ENCODE peak calls at places on chromosomes 7 and 10, in ten cellular contexts. One of them, this sample, is unnamed.

GRCh38 chr10:124657806-124658205 is 86.4 kb downstream of the FAM53B start:
- DNase-seq in GOT3: no peak
- DNase-seq in NCI-H2171: no peak
- DNase-seq in EL: no peak
- DNase-seq in activated T-helper 1 cell treated with anti-CD3 and anti-CD28 coated beads, Interleukin-2, amount 50 U/mL, for 16 hours: no peak
- DNase-seq in GM10248: no peak
- DNase-seq in ecto neural progenitor cell: no peak
- DNase-seq in pancreas: peak; percentile 15
- DNase-seq in caudate nucleus: no peak
- DNase-seq in stimulated activated CD8-positive, alpha-beta memory T cell treated with anti-CD3 and anti-CD28 coated beads, Interleukin-15, amount 100 ng/mL, for 4 hours: no peak
- DNase-seq in this sample: no peak

GRCh38 chr7:116970148-116970910 is 17.0 kb downstream of the ST7 start:
- DNase-seq in GOT3: no peak
- DNase-seq in EL: no peak
- DNase-seq in caudate nucleus: no peak
- DNase-seq in ecto neural progenitor cell: no peak
- DNase-seq in activated T-helper 1 cell treated with anti-CD3 and anti-CD28 coated beads, Interleukin-2, amount 50 U/mL, for 16 hours: no peak
- DNase-seq in pancreas: no peak
- DNase-seq in GM10248: no peak
- DNase-seq in stimulated activated CD8-positive, alpha-beta memory T cell treated with anti-CD3 and anti-CD28 coated beads, Interleukin-15, amount 100 ng/mL, for 4 hours: no peak
- DNase-seq in NCI-H2171: no peak
- DNase-seq in this sample: no peak

GRCh38 chr10:79937661-79938226 is 11.2 kb downstream of the SFTPD start:
- DNase-seq in ecto neural progenitor cell: peak; percentile 28
- DNase-seq in caudate nucleus: no peak
- DNase-seq in stimulated activated CD8-positive, alpha-beta memory T cell treated with anti-CD3 and anti-CD28 coated beads, Interleukin-15, amount 100 ng/mL, for 4 hours: no peak
- DNase-seq in NCI-H2171: no peak
- DNase-seq in EL: no peak
- DNase-seq in activated T-helper 1 cell treated with anti-CD3 and anti-CD28 coated beads, Interleukin-2, amount 50 U/mL, for 16 hours: no peak
- DNase-seq in GM10248: no peak
- DNase-seq in pancreas: no peak
- DNase-seq in GOT3: no peak
- DNase-seq in this sample: no peak

GRCh38 chr10:76632158-76633051 is 1005.2 kb downstream of the KCNMA1 start:
- DNase-seq in ecto neural progenitor cell: no peak
- DNase-seq in activated T-helper 1 cell treated with anti-CD3 and anti-CD28 coated beads, Interleukin-2, amount 50 U/mL, for 16 hours: no peak
- DNase-seq in GM10248: no peak
- DNase-seq in NCI-H2171: no peak
- DNase-seq in pancreas: no peak
- DNase-seq in GOT3: no peak
- DNase-seq in caudate nucleus: no peak
- DNase-seq in EL: peak; percentile 15
- DNase-seq in stimulated activated CD8-positive, alpha-beta memory T cell treated with anti-CD3 and anti-CD28 coated beads, Interleukin-15, amount 100 ng/mL, for 4 hours: no peak
- DNase-seq in this sample: no peak

GRCh38 chr7:81244213-81244612 is 325.4 kb upstream of the SEMA3C start:
- DNase-seq in NCI-H2171: no peak
- DNase-seq in caudate nucleus: no peak
- DNase-seq in pancreas: no peak
- DNase-seq in activated T-helper 1 cell treated with anti-CD3 and anti-CD28 coated beads, Interleukin-2, amount 50 U/mL, for 16 hours: no peak
- DNase-seq in EL: peak; percentile 4
- DNase-seq in stimulated activated CD8-positive, alpha-beta memory T cell treated with anti-CD3 and anti-CD28 coated beads, Interleukin-15, amount 100 ng/mL, for 4 hours: no peak
- DNase-seq in GM10248: no peak
- DNase-seq in ecto neural progenitor cell: no peak
- DNase-seq in GOT3: no peak
- DNase-seq in this sample: no peak

GRCh38 chr10:54800677-54801480 is at the start of gene PCDH15:
- DNase-seq in pancreas: no peak
- DNase-seq in activated T-helper 1 cell treated with anti-CD3 and anti-CD28 coated beads, Interleukin-2, amount 50 U/mL, for 16 hours: no peak
- DNase-seq in EL: no peak
- DNase-seq in GOT3: no peak
- DNase-seq in stimulated activated CD8-positive, alpha-beta memory T cell treated with anti-CD3 and anti-CD28 coated beads, Interleukin-15, amount 100 ng/mL, for 4 hours: no peak
- DNase-seq in GM10248: no peak
- DNase-seq in NCI-H2171: no peak
- DNase-seq in ecto neural progenitor cell: peak; percentile 61
- DNase-seq in caudate nucleus: peak; percentile 17
- DNase-seq in this sample: peak; percentile 23

GRCh38 chr7:135966341-135967043 is 10.7 kb downstream of the MTPN start:
- DNase-seq in pancreas: no peak
- DNase-seq in GM10248: no peak
- DNase-seq in stimulated activated CD8-positive, alpha-beta memory T cell treated with anti-CD3 and anti-CD28 coated beads, Interleukin-15, amount 100 ng/mL, for 4 hours: no peak
- DNase-seq in ecto neural progenitor cell: no peak
- DNase-seq in EL: no peak
- DNase-seq in NCI-H2171: no peak
- DNase-seq in activated T-helper 1 cell treated with anti-CD3 and anti-CD28 coated beads, Interleukin-2, amount 50 U/mL, for 16 hours: no peak
- DNase-seq in caudate nucleus: no peak
- DNase-seq in GOT3: no peak
- DNase-seq in this sample: no peak

GRCh38 chr10:113681533-113682470 is 2.1 kb downstream of the CASP7 start:
- DNase-seq in EL: no peak
- DNase-seq in pancreas: no peak
- DNase-seq in stimulated activated CD8-positive, alpha-beta memory T cell treated with anti-CD3 and anti-CD28 coated beads, Interleukin-15, amount 100 ng/mL, for 4 hours: no peak
- DNase-seq in activated T-helper 1 cell treated with anti-CD3 and anti-CD28 coated beads, Interleukin-2, amount 50 U/mL, for 16 hours: no peak
- DNase-seq in GOT3: no peak
- DNase-seq in NCI-H2171: no peak
- DNase-seq in caudate nucleus: no peak
- DNase-seq in ecto neural progenitor cell: no peak
- DNase-seq in GM10248: peak; percentile 60
- DNase-seq in this sample: no peak

GRCh38 chr10:79488303-79488702 is 24.0 kb upstream of the EIF5AL1 start:
- DNase-seq in GOT3: no peak
- DNase-seq in caudate nucleus: no peak
- DNase-seq in activated T-helper 1 cell treated with anti-CD3 and anti-CD28 coated beads, Interleukin-2, amount 50 U/mL, for 16 hours: no peak
- DNase-seq in EL: peak; percentile 94
- DNase-seq in pancreas: no peak
- DNase-seq in GM10248: no peak
- DNase-seq in ecto neural progenitor cell: no peak
- DNase-seq in stimulated activated CD8-positive, alpha-beta memory T cell treated with anti-CD3 and anti-CD28 coated beads, Interleukin-15, amount 100 ng/mL, for 4 hours: no peak
- DNase-seq in NCI-H2171: no peak
- DNase-seq in this sample: peak; percentile 75

GRCh38 chr7:24255139-24255538 is 28.9 kb upstream of the NPY start:
- DNase-seq in GOT3: no peak
- DNase-seq in caudate nucleus: no peak
- DNase-seq in activated T-helper 1 cell treated with anti-CD3 and anti-CD28 coated beads, Interleukin-2, amount 50 U/mL, for 16 hours: no peak
- DNase-seq in GM10248: no peak
- DNase-seq in pancreas: no peak
- DNase-seq in NCI-H2171: no peak
- DNase-seq in stimulated activated CD8-positive, alpha-beta memory T cell treated with anti-CD3 and anti-CD28 coated beads, Interleukin-15, amount 100 ng/mL, for 4 hours: no peak
- DNase-seq in EL: no peak
- DNase-seq in ecto neural progenitor cell: no peak
- DNase-seq in this sample: no peak

GRCh38 chr7:105776986-105777910 is 99.2 kb downstream of the ATXN7L1 start:
- DNase-seq in activated T-helper 1 cell treated with anti-CD3 and anti-CD28 coated beads, Interleukin-2, amount 50 U/mL, for 16 hours: no peak
- DNase-seq in GM10248: no peak
- DNase-seq in stimulated activated CD8-positive, alpha-beta memory T cell treated with anti-CD3 and anti-CD28 coated beads, Interleukin-15, amount 100 ng/mL, for 4 hours: no peak
- DNase-seq in ecto neural progenitor cell: no peak
- DNase-seq in NCI-H2171: no peak
- DNase-seq in pancreas: no peak
- DNase-seq in EL: peak; percentile 62
- DNase-seq in GOT3: no peak
- DNase-seq in caudate nucleus: no peak
- DNase-seq in this sample: no peak

GRCh38 chr7:28318126-28318762 is 94.1 kb upstream of the CREB5 start:
- DNase-seq in caudate nucleus: no peak
- DNase-seq in pancreas: no peak
- DNase-seq in GM10248: no peak
- DNase-seq in EL: peak; percentile 36
- DNase-seq in NCI-H2171: no peak
- DNase-seq in ecto neural progenitor cell: no peak
- DNase-seq in stimulated activated CD8-positive, alpha-beta memory T cell treated with anti-CD3 and anti-CD28 coated beads, Interleukin-15, amount 100 ng/mL, for 4 hours: no peak
- DNase-seq in activated T-helper 1 cell treated with anti-CD3 and anti-CD28 coated beads, Interleukin-2, amount 50 U/mL, for 16 hours: no peak
- DNase-seq in GOT3: no peak
- DNase-seq in this sample: no peak

GRCh38 chr7:91047636-91048035 is 216.6 kb upstream of the FZD1 start:
- DNase-seq in activated T-helper 1 cell treated with anti-CD3 and anti-CD28 coated beads, Interleukin-2, amount 50 U/mL, for 16 hours: no peak
- DNase-seq in GM10248: no peak
- DNase-seq in EL: no peak
- DNase-seq in NCI-H2171: no peak
- DNase-seq in caudate nucleus: no peak
- DNase-seq in GOT3: no peak
- DNase-seq in ecto neural progenitor cell: no peak
- DNase-seq in pancreas: no peak
- DNase-seq in stimulated activated CD8-positive, alpha-beta memory T cell treated with anti-CD3 and anti-CD28 coated beads, Interleukin-15, amount 100 ng/mL, for 4 hours: no peak
- DNase-seq in this sample: no peak

GRCh38 chr10:47351899-47352815 is 4.0 kb downstream of the RBP3 start:
- DNase-seq in EL: no peak
- DNase-seq in GOT3: no peak
- DNase-seq in NCI-H2171: no peak
- DNase-seq in activated T-helper 1 cell treated with anti-CD3 and anti-CD28 coated beads, Interleukin-2, amount 50 U/mL, for 16 hours: no peak
- DNase-seq in caudate nucleus: no peak
- DNase-seq in GM10248: no peak
- DNase-seq in stimulated activated CD8-positive, alpha-beta memory T cell treated with anti-CD3 and anti-CD28 coated beads, Interleukin-15, amount 100 ng/mL, for 4 hours: no peak
- DNase-seq in pancreas: no peak
- DNase-seq in ecto neural progenitor cell: no peak
- DNase-seq in this sample: no peak

GRCh38 chr7:34133983-34134782 is 228.8 kb downstream of the BMPER start:
- DNase-seq in NCI-H2171: peak; percentile 19
- DNase-seq in pancreas: no peak
- DNase-seq in activated T-helper 1 cell treated with anti-CD3 and anti-CD28 coated beads, Interleukin-2, amount 50 U/mL, for 16 hours: no peak
- DNase-seq in caudate nucleus: peak; percentile 3
- DNase-seq in EL: peak; percentile 75
- DNase-seq in ecto neural progenitor cell: peak; percentile 84
- DNase-seq in GM10248: peak; percentile 24
- DNase-seq in stimulated activated CD8-positive, alpha-beta memory T cell treated with anti-CD3 and anti-CD28 coated beads, Interleukin-15, amount 100 ng/mL, for 4 hours: no peak
- DNase-seq in GOT3: peak; percentile 40
- DNase-seq in this sample: peak; percentile 40

GRCh38 chr10:47043928-47044544 is 132.8 kb downstream of the PTPN20 start:
- DNase-seq in GM10248: no peak
- DNase-seq in ecto neural progenitor cell: no peak
- DNase-seq in GOT3: no peak
- DNase-seq in EL: no peak
- DNase-seq in NCI-H2171: no peak
- DNase-seq in stimulated activated CD8-positive, alpha-beta memory T cell treated with anti-CD3 and anti-CD28 coated beads, Interleukin-15, amount 100 ng/mL, for 4 hours: no peak
- DNase-seq in pancreas: peak; percentile 29
- DNase-seq in activated T-helper 1 cell treated with anti-CD3 and anti-CD28 coated beads, Interleukin-2, amount 50 U/mL, for 16 hours: no peak
- DNase-seq in caudate nucleus: no peak
- DNase-seq in this sample: no peak